ENCODE peak calls at places on chromosomes 3 and 15, in six cellular contexts. One of them, this sample, is unnamed.

GRCh38 chr3:190366145-190366544 is 21.8 kb upstream of the CLDN16 start:
- DNase-seq in skeletal muscle cell: no peak
- DNase-seq in tibial nerve: no peak
- DNase-seq in naive thymus-derived CD4-positive, alpha-beta T cell: no peak
- DNase-seq in astrocyte of the spinal cord: no peak
- DNase-seq in NT2/D1: no peak
- DNase-seq in this sample: no peak

GRCh38 chr3:176916777-176917176 is 280.5 kb downstream of the TBL1XR1 start:
- DNase-seq in skeletal muscle cell: no peak
- DNase-seq in naive thymus-derived CD4-positive, alpha-beta T cell: no peak
- DNase-seq in NT2/D1: no peak
- DNase-seq in astrocyte of the spinal cord: no peak
- DNase-seq in tibial nerve: no peak
- DNase-seq in this sample: no peak

GRCh38 chr3:97658670-97659285 is 105.8 kb upstream of the ARL6 start:
- DNase-seq in naive thymus-derived CD4-positive, alpha-beta T cell: no peak
- DNase-seq in tibial nerve: no peak
- DNase-seq in NT2/D1: peak
- DNase-seq in skeletal muscle cell: no peak
- DNase-seq in astrocyte of the spinal cord: peak
- DNase-seq in this sample: no peak

GRCh38 chr3:146177072-146177936 is 16.3 kb upstream of the PLOD2 start:
- DNase-seq in tibial nerve: peak
- DNase-seq in NT2/D1: no peak
- DNase-seq in naive thymus-derived CD4-positive, alpha-beta T cell: no peak
- DNase-seq in astrocyte of the spinal cord: no peak
- DNase-seq in skeletal muscle cell: no peak
- DNase-seq in this sample: no peak

GRCh38 chr3:46607603-46608028 is 4.7 kb upstream of the FAM240A start:
- DNase-seq in astrocyte of the spinal cord: peak
- DNase-seq in skeletal muscle cell: no peak
- DNase-seq in naive thymus-derived CD4-positive, alpha-beta T cell: no peak
- DNase-seq in NT2/D1: no peak
- DNase-seq in tibial nerve: no peak
- DNase-seq in this sample: no peak

GRCh38 chr15:65761210-65761926 is 30.7 kb downstream of the DENND4A start:
- DNase-seq in tibial nerve: no peak
- DNase-seq in skeletal muscle cell: no peak
- DNase-seq in NT2/D1: no peak
- DNase-seq in naive thymus-derived CD4-positive, alpha-beta T cell: no peak
- DNase-seq in astrocyte of the spinal cord: no peak
- DNase-seq in this sample: no peak

GRCh38 chr15:75061272-75061671 is 37.9 kb downstream of the PPCDC start:
- DNase-seq in NT2/D1: no peak
- DNase-seq in naive thymus-derived CD4-positive, alpha-beta T cell: no peak
- DNase-seq in skeletal muscle cell: no peak
- DNase-seq in astrocyte of the spinal cord: peak
- DNase-seq in tibial nerve: no peak
- DNase-seq in this sample: no peak

GRCh38 chr15:66027268-66027806 is 158.0 kb downstream of the RAB11A start:
- DNase-seq in naive thymus-derived CD4-positive, alpha-beta T cell: no peak
- DNase-seq in astrocyte of the spinal cord: no peak
- DNase-seq in tibial nerve: no peak
- DNase-seq in skeletal muscle cell: no peak
- DNase-seq in NT2/D1: no peak
- DNase-seq in this sample: no peak

GRCh38 chr3:197468866-197469382 is 86.8 kb downstream of the BDH1 start:
- DNase-seq in tibial nerve: no peak
- DNase-seq in skeletal muscle cell: no peak
- DNase-seq in astrocyte of the spinal cord: peak
- DNase-seq in naive thymus-derived CD4-positive, alpha-beta T cell: no peak
- DNase-seq in NT2/D1: no peak
- DNase-seq in this sample: no peak

DNA sequence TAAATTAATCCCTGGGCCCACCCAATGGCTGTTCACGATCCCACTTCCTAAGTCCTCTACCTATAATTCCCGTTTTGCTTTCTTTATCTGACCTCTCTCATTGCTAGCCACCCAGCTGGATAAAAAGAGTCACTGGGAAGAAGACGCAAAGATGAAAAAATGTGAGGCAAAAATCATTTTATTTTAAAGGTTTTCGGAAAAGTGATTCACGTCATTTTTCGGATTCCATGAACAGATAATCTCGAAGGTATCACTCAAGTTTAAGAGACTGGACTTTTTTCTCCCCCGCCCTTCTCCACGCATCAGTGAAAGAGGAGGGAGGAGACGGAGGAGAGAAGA is 266.6 kb downstream of the CGGBP1 start:
- DNase-seq in naive thymus-derived CD4-positive, alpha-beta T cell: no peak
- DNase-seq in NT2/D1: no peak
- DNase-seq in skeletal muscle cell: no peak
- DNase-seq in astrocyte of the spinal cord: no peak
- DNase-seq in tibial nerve: no peak
- DNase-seq in this sample: no peak
- H3K4me3 ChIP-seq in naive thymus-derived CD4-positive, alpha-beta T cell: no peak
- H3K4me3 ChIP-seq in NT2/D1: peak
- H3K4me3 ChIP-seq in skeletal muscle cell: peak
- H3K4me3 ChIP-seq in astrocyte of the spinal cord: peak
- H3K4me3 ChIP-seq in tibial nerve: peak
- H3K4me3 ChIP-seq in this sample: no peak

GRCh38 chr3:184563941-184564684 is 2.5 kb downstream of the EPHB3 start:
- DNase-seq in naive thymus-derived CD4-positive, alpha-beta T cell: no peak
- DNase-seq in skeletal muscle cell: no peak
- DNase-seq in astrocyte of the spinal cord: no peak
- DNase-seq in NT2/D1: no peak
- DNase-seq in tibial nerve: no peak
- DNase-seq in this sample: no peak
- H3K4me3 ChIP-seq in naive thymus-derived CD4-positive, alpha-beta T cell: no peak
- H3K4me3 ChIP-seq in skeletal muscle cell: peak
- H3K4me3 ChIP-seq in astrocyte of the spinal cord: no peak
- H3K4me3 ChIP-seq in NT2/D1: peak
- H3K4me3 ChIP-seq in tibial nerve: peak
- H3K4me3 ChIP-seq in this sample: no peak

GRCh38 chr3:160226740-160227048 is 1.5 kb downstream of the C3orf80 start:
- DNase-seq in naive thymus-derived CD4-positive, alpha-beta T cell: no peak
- DNase-seq in skeletal muscle cell: no peak
- DNase-seq in astrocyte of the spinal cord: no peak
- DNase-seq in NT2/D1: no peak
- DNase-seq in tibial nerve: no peak
- DNase-seq in this sample: no peak
- H3K4me3 ChIP-seq in naive thymus-derived CD4-positive, alpha-beta T cell: peak
- H3K4me3 ChIP-seq in skeletal muscle cell: peak
- H3K4me3 ChIP-seq in astrocyte of the spinal cord: no peak
- H3K4me3 ChIP-seq in NT2/D1: peak
- H3K4me3 ChIP-seq in tibial nerve: peak
- H3K4me3 ChIP-seq in this sample: no peak

GRCh38 chr3:184178522-184179138 is 4.0 kb downstream of the AP2M1 start:
- DNase-seq in NT2/D1: no peak
- DNase-seq in naive thymus-derived CD4-positive, alpha-beta T cell: no peak
- DNase-seq in astrocyte of the spinal cord: no peak
- DNase-seq in skeletal muscle cell: no peak
- DNase-seq in tibial nerve: no peak
- DNase-seq in this sample: no peak

GRCh38 chr3:184176377-184177330 is 2.0 kb downstream of the AP2M1 start:
- DNase-seq in tibial nerve: peak
- DNase-seq in NT2/D1: peak
- DNase-seq in naive thymus-derived CD4-positive, alpha-beta T cell: no peak
- DNase-seq in astrocyte of the spinal cord: peak
- DNase-seq in skeletal muscle cell: peak
- DNase-seq in this sample: no peak

GRCh38 chr3:184175981-184176376 is 1.3 kb downstream of the AP2M1 start:
- DNase-seq in NT2/D1: no peak
- DNase-seq in tibial nerve: no peak
- DNase-seq in skeletal muscle cell: no peak
- DNase-seq in naive thymus-derived CD4-positive, alpha-beta T cell: no peak
- DNase-seq in astrocyte of the spinal cord: no peak
- DNase-seq in this sample: no peak

GRCh38 chr3:184177767-184178306 is 3.2 kb downstream of the AP2M1 start:
- DNase-seq in skeletal muscle cell: no peak
- DNase-seq in astrocyte of the spinal cord: no peak
- DNase-seq in naive thymus-derived CD4-positive, alpha-beta T cell: no peak
- DNase-seq in tibial nerve: no peak
- DNase-seq in NT2/D1: no peak
- DNase-seq in this sample: no peak

GRCh38 chr3:184177331-184177731 is 2.7 kb downstream of the AP2M1 start:
- DNase-seq in naive thymus-derived CD4-positive, alpha-beta T cell: no peak
- DNase-seq in astrocyte of the spinal cord: peak
- DNase-seq in tibial nerve: no peak
- DNase-seq in skeletal muscle cell: no peak
- DNase-seq in NT2/D1: no peak
- DNase-seq in this sample: no peak
- H3K4me3 ChIP-seq in naive thymus-derived CD4-positive, alpha-beta T cell: no peak
- H3K4me3 ChIP-seq in astrocyte of the spinal cord: peak
- H3K4me3 ChIP-seq in tibial nerve: peak
- H3K4me3 ChIP-seq in skeletal muscle cell: peak
- H3K4me3 ChIP-seq in NT2/D1: peak
- H3K4me3 ChIP-seq in this sample: no peak

This sample was measured in GM06990.